ENCODE peak calls at places on chromosome 6, in seven cellular contexts. B, D, M, O, F, Z and P are unnamed samples.

GRCh38 chr6:683742-684440 is 9.0 kb downstream of the EXOC2 start:
- DNase-seq in B (peak; percentile 95), D (peak; percentile 27), M (peak; percentile 79), O (no peak), F (peak; percentile 79), Z (no peak), P (no peak)

GRCh38 chr6:49453221-49453620 is 9.8 kb downstream of the MMUT start:
- DNase-seq in B (no peak), D (no peak), M (no peak), O (no peak), F (no peak), Z (no peak), P (no peak)

GRCh38 chr6:52929321-52930164 is 20.0 kb upstream of the GSTA3 start:
- DNase-seq in B (peak; percentile 91), D (no peak), M (peak; percentile 46), O (no peak), F (peak; percentile 47), Z (no peak), P (no peak)

GRCh38 chr6:108782231-108783041 is 65.8 kb upstream of the ARMC2 start:
- DNase-seq in B (peak; percentile 78), D (peak; percentile 90), M (peak; percentile 94), O (peak; percentile 81), F (peak; percentile 30), Z (peak; percentile 84), P (peak; percentile 84)

GRCh38 chr6:18467741-18468140 is 80.6 kb downstream of the RNF144B start:
- DNase-seq in B (no peak), D (no peak), M (no peak), O (no peak), F (no peak), Z (no peak), P (no peak)

GRCh38 chr6:25239059-25239458 is 40.1 kb upstream of the CARMIL1 start:
- DNase-seq in B (peak; percentile 75), D (no peak), M (no peak), O (no peak), F (no peak), Z (no peak), P (no peak)

GRCh38 chr6:44537306-44538049 is 150.0 kb downstream of the CDC5L start:
- DNase-seq in B (no peak), D (no peak), M (no peak), O (no peak), F (no peak), Z (no peak), P (no peak)

GRCh38 chr6:79717989-79718388 is 86.9 kb downstream of the SH3BGRL2 start:
- DNase-seq in B (no peak), D (no peak), M (no peak), O (no peak), F (no peak), Z (no peak), P (no peak)

GRCh38 chr6:87766211-87766610 is 64.2 kb upstream of the AKIRIN2 start:
- DNase-seq in B (peak; percentile 4), D (no peak), M (no peak), O (no peak), F (no peak), Z (no peak), P (no peak)

GRCh38 chr6:126716826-126717514 is 377.1 kb downstream of the CENPW start:
- DNase-seq in B (peak; percentile 8), D (no peak), M (no peak), O (no peak), F (no peak), Z (no peak), P (no peak)

GRCh38 chr6:33091957-33092356 is 16.2 kb downstream of the HLA-DPB1 start:
- DNase-seq in B (no peak), D (peak; percentile 34), M (no peak), O (no peak), F (no peak), Z (no peak), P (no peak)

GRCh38 chr6:41546475-41546865 is 289 bp downstream of the FOXP4 start:
- DNase-seq in B (no peak), D (no peak), M (peak; percentile 96), O (no peak), F (no peak), Z (no peak), P (no peak)
- H3K27ac ChIP-seq in B (no peak overlapping the region), D (peak overlapping the region; percentile 63), M (no peak overlapping the region), O (peak overlapping the region; percentile 87), F (no peak overlapping the region), Z (peak overlapping the region; percentile 90), P (peak overlapping the region; percentile 69)

GRCh38 chr6:109892451-109893435 is 85.4 kb upstream of the GPR6 start:
- DNase-seq in B (no peak), D (peak; percentile 72), M (no peak), O (no peak), F (no peak), Z (no peak), P (no peak)
- H3K27ac ChIP-seq in B (no peak overlapping the region), D (no peak overlapping the region), M (no peak overlapping the region), O (no peak overlapping the region), F (no peak overlapping the region), Z (no peak overlapping the region), P (peak overlapping the region; percentile 46)

GRCh38 chr6:90103056-90103793 is 193.4 kb downstream of the BACH2 start:
- DNase-seq in B (peak; percentile 59), D (no peak), M (no peak), O (no peak), F (peak; percentile 8), Z (no peak), P (no peak)
- H3K27ac ChIP-seq in B (peak overlapping the region; percentile 16), D (no peak overlapping the region), M (no peak overlapping the region), O (no peak overlapping the region), F (no peak overlapping the region), Z (no peak overlapping the region), P (no peak overlapping the region)

GRCh38 chr6:156840136-156840535 is 63.0 kb downstream of the ARID1B start:
- DNase-seq in B (no peak), D (no peak), M (no peak), O (no peak), F (no peak), Z (no peak), P (no peak)
- H3K27ac ChIP-seq in B (peak overlapping the region; percentile 30), D (no peak overlapping the region), M (peak overlapping the region; percentile 47), O (peak overlapping the region; percentile 67), F (peak overlapping the region; percentile 72), Z (peak overlapping the region; percentile 77), P (no peak overlapping the region)

DNA sequence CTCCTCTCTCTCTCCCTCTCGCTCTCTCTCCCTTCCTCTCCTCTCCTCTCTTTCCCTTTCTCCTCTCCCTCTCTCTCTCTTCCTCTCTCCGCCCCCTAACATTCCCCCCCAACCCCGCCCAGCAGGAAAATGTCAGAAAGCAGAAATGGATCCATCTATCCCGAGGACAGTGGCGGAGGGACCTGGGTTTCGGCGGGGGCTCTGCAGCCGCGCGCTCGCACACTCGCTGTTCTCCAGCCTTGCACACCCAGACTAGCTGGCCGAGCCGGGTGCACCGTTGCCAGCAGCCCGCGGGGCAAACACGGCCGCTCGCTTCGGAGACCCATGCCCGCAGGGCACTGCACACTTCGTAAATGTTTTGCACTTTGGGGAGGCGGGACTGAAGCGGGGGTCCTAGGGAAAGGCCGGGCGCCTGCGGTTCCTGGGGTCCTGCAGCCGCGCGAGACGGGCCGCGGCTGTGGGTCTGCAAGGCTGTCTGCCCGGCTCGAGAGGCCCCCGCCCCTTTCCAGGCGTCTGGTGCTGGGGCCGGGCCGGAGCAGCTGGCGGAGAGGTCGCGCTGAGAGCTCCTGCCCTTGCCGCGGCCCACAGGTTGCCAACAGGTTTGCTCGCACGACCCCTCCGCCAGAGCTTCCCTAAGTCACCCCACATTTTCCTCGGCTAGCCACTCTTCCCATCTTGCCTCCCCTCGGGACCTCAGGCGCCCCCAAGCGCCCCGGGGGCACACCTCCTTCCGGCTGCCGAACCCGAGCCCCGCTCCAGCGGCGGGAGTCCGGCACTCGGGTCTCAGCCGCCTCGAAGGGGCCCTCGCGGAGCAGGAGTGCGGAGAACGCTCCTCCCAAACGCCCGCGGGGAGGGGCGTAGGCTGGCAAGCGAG is 818 bp upstream of the MDGA1 start:
- DNase-seq in B (no peak), D (peak; percentile 53), M (peak; percentile 96), O (peak; percentile 35), F (no peak), Z (peak; percentile 56), P (no peak)
- H3K27ac ChIP-seq in B (peak overlapping the region; percentile 58), D (peak overlapping the region; percentile 22), M (no peak overlapping the region), O (peak overlapping the region; percentile 45), F (no peak overlapping the region), Z (peak overlapping the region; percentile 69), P (no peak overlapping the region)

GRCh38 chr6:105178636-105179035 is 1.2 kb downstream of the POPDC3 start:
- DNase-seq in B (no peak), D (no peak), M (no peak), O (no peak), F (no peak), Z (no peak), P (no peak)

GRCh38 chr6:105170066-105170465 is 9.7 kb downstream of the POPDC3 start:
- DNase-seq in B (peak; percentile 45), D (no peak), M (peak; percentile 65), O (no peak), F (no peak), Z (no peak), P (no peak)

GRCh38 chr6:105178110-105178509 is 1.7 kb downstream of the POPDC3 start:
- DNase-seq in B (peak; percentile 92), D (no peak), M (peak; percentile 86), O (no peak), F (peak; percentile 43), Z (no peak), P (no peak)

GRCh38 chr6:105177521-105177920 is 2.3 kb downstream of the POPDC3 start:
- DNase-seq in B (no peak), D (no peak), M (peak; percentile 52), O (no peak), F (no peak), Z (no peak), P (no peak)

GRCh38 chr6:105174512-105174911 is 5.3 kb downstream of the POPDC3 start:
- DNase-seq in B (peak; percentile 92), D (no peak), M (peak; percentile 75), O (no peak), F (no peak), Z (no peak), P (no peak)
- H3K27ac ChIP-seq in B (no peak overlapping the region), D (no peak overlapping the region), M (peak overlapping the region; percentile 89), O (no peak overlapping the region), F (no peak overlapping the region), Z (no peak overlapping the region), P (no peak overlapping the region)

GRCh38 chr6:56282391-56282790 is 35.0 kb upstream of the COL21A1 start:
- DNase-seq in B (no peak), D (no peak), M (no peak), O (no peak), F (no peak), Z (no peak), P (no peak)
- H3K27ac ChIP-seq in B (no peak overlapping the region), D (no peak overlapping the region), M (no peak overlapping the region), O (no peak overlapping the region), F (no peak overlapping the region), Z (no peak overlapping the region), P (no peak overlapping the region)

GRCh38 chr6:130934848-130935585 is 107.8 kb downstream of the SMLR1 start:
- DNase-seq in B (peak; percentile 57), D (no peak), M (no peak), O (no peak), F (no peak), Z (no peak), P (no peak)
- H3K27ac ChIP-seq in B (no peak overlapping the region), D (no peak overlapping the region), M (peak overlapping the region; percentile 9), O (peak overlapping the region; percentile 31), F (no peak overlapping the region), Z (peak overlapping the region; percentile 44), P (no peak overlapping the region)